ENCODE peak calls at places on chromosomes 11 and 22, in nine cellular contexts. R, P, I, O, X, H, T, K and S are unnamed samples.

GRCh38 chr11:1785749-1786261 is 22.1 kb upstream of the CTSD start:
- DNase-seq in I (no peak), X (no peak), P (no peak), T (no peak), R (no peak), H (no peak), O (no peak), K (no peak), S (no peak)

GRCh38 chr11:125368757-125369156 is 127.3 kb downstream of the FEZ1 start:
- DNase-seq in I (no peak), T (no peak), P (no peak), O (no peak), R (no peak), X (no peak), K (no peak), H (no peak), S (no peak)

GRCh38 chr11:64859542-64860414 is 15.3 kb upstream of the CDC42BPG start:
- DNase-seq in K (no peak), H (peak), I (no peak), O (no peak), T (no peak), P (no peak), X (no peak), R (no peak), S (no peak)

GRCh38 chr11:109208116-109208515 is 213.9 kb upstream of the C11orf87 start:
- DNase-seq in P (no peak), T (no peak), O (no peak), K (no peak), R (no peak), X (no peak), I (no peak), H (no peak), S (no peak)

GRCh38 chr11:69644071-69644961 is 3.4 kb downstream of the CCND1 start:
- DNase-seq in P (peak), I (peak), O (peak), H (no peak), X (peak), T (peak), K (peak), R (peak), S (peak)

GRCh38 chr11:32586576-32587190 is 3.1 kb downstream of the EIF3M start:
- DNase-seq in T (no peak), K (peak), H (peak), I (no peak), O (no peak), R (peak), P (no peak), X (peak), S (no peak)

GRCh38 chr11:65921876-65922275 is 2.6 kb downstream of the DRAP1 start:
- DNase-seq in I (no peak), X (no peak), P (no peak), R (no peak), O (no peak), K (no peak), H (no peak), T (no peak), S (no peak)

GRCh38 chr11:33655842-33656600 is 44.6 kb downstream of the C11orf91 start:
- DNase-seq in O (no peak), H (no peak), T (no peak), P (no peak), K (no peak), X (no peak), R (no peak), I (no peak), S (no peak)

GRCh38 chr11:46338988-46339666 is 8.1 kb upstream of the DGKZ start:
- DNase-seq in P (no peak), T (no peak), O (no peak), X (no peak), H (no peak), I (no peak), K (no peak), R (no peak), S (peak)

GRCh38 chr11:61481806-61482205 is 26.7 kb upstream of the LRRC10B start:
- DNase-seq in K (no peak), P (no peak), R (no peak), T (no peak), O (no peak), I (no peak), X (no peak), H (no peak), S (no peak)

GRCh38 chr22:50305658-50306566 is 1.5 kb downstream of the PLXNB2 start:
- DNase-seq in P (peak), R (peak), O (peak), K (peak), T (peak), X (peak), I (peak), H (peak), S (peak)

GRCh38 chr11:2142762-2143202 is 3.6 kb upstream of the IGF2 start:
- DNase-seq in H (no peak), I (no peak), O (no peak), K (no peak), P (no peak), T (no peak), R (peak), X (no peak), S (no peak)

GRCh38 chr11:3723014-3723708 is 52.0 kb upstream of the CHRNA10 start:
- DNase-seq in H (peak), T (peak), X (peak), I (no peak), O (no peak), P (no peak), K (peak), R (peak), S (no peak)

GRCh38 chr11:128488471-128488870 is 98.9 kb downstream of the ETS1 start:
- DNase-seq in O (no peak), H (peak), R (peak), X (no peak), P (no peak), T (peak), I (no peak), K (no peak), S (no peak)

GRCh38 chr11:18065572-18065971 is 19.5 kb upstream of the TPH1 start:
- DNase-seq in T (no peak), K (no peak), R (no peak), P (no peak), I (no peak), O (no peak), H (no peak), X (no peak), S (peak)

GRCh38 chr11:3359092-3359824 is 19.7 kb downstream of the ZNF195 start:
- DNase-seq in O (no peak), H (no peak), P (no peak), T (no peak), X (peak), K (no peak), I (no peak), R (no peak), S (no peak)

DNA sequence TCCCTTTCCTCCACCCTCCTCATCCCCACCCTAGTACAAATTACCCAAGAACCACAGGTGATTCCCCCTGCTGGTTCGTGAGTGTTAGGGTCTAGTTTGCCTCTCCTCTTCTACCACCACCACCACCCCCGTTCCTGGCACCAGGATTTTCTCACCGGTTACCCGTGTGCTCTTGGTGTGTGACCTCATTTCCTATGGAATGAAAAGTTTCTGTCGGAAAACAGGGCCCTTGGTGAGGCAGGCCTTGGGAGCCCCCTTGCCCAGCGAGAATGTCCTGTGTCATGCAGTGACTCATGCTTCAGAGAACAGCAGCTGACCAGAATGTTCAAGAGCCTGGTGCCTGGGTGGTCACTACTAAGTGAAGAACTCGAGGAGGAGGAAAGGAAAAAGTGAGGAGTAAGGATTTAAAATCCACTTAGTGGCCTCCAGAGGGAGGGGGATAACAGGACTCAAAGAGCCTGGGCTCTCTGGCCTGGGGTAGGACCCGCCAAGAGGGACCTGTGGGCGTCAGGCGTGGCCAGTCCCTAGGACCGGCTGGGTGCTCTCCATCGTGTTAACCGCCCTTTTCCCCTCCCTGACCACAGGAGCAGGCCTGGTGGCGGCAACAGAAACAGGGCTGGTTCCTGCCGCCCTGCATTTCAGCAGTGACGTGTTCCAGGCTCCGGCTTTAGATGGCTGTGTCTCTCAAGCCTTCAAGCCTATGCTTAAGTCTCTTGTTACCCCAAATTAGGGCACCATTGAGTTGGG is 30.2 kb downstream of the C22orf31 start:
- DNase-seq in X (peak), O (peak), P (peak), H (no peak), T (peak), K (peak), I (peak), R (peak), S (peak)
- H3K4me3 ChIP-seq in X (peak), O (peak), P (peak), H (no peak), T (peak), K (peak), I (peak), R (no peak), S (no peak)

GRCh38 chr11:74472030-74472429 is 4.7 kb upstream of the KCNE3 start:
- DNase-seq in P (no peak), O (no peak), I (no peak), T (no peak), K (no peak), X (no peak), R (no peak), H (peak), S (no peak)
- H3K4me3 ChIP-seq in P (no peak), O (no peak), I (no peak), T (no peak), K (no peak), X (no peak), R (no peak), H (no peak), S (no peak)

DNA sequence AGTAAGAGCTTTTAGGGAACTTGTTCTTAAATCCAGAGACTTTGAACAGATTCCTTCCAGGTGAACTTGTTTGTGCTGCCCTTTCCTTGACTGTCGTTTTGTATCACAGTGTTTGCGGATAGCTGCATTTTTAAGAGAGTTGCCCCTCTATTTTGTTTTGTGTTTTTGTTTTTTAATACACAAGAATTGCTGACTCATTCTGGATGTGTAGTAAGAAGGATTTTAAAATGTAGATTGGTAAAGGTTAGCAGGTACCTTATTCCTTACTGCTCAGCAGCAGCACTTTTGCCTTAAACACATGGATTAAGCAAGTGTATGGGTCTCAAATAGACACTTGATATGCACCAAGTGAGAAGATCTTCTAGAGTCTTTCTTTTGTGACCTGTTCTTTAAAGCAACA is 8.9 kb upstream of the APOA5 start:
- DNase-seq in T (no peak), R (no peak), P (no peak), I (no peak), K (no peak), O (no peak), H (no peak), X (no peak), S (no peak)
- H3K4me3 ChIP-seq in T (no peak), R (no peak), P (no peak), I (no peak), K (no peak), O (no peak), H (no peak), X (no peak), S (no peak)

GRCh38 chr11:119091966-119092879 is 7.5 kb downstream of the HMBS start:
- DNase-seq in O (no peak), R (peak), X (no peak), P (no peak), K (no peak), T (no peak), H (peak), I (no peak), S (no peak)
- H3K4me3 ChIP-seq in O (no peak), R (peak), X (peak), P (no peak), K (peak), T (peak), H (peak), I (peak), S (no peak)

GRCh38 chr11:104898685-104899013 is 389 bp upstream of the CASP12 start:
- DNase-seq in K (no peak), T (no peak), O (no peak), I (no peak), P (no peak), X (no peak), R (peak), H (no peak), S (no peak)
- H3K4me3 ChIP-seq in K (no peak), T (no peak), O (peak), I (peak), P (peak), X (no peak), R (no peak), H (no peak), S (no peak)

GRCh38 chr11:94305146-94305545 is 766 bp downstream of the IZUMO1R start:
- DNase-seq in X (no peak), R (peak), H (no peak), O (no peak), T (no peak), K (no peak), P (no peak), I (no peak), S (no peak)

GRCh38 chr11:94303884-94304459 is 408 bp upstream of the IZUMO1R start:
- DNase-seq in O (no peak), I (no peak), R (no peak), T (no peak), H (no peak), K (no peak), X (no peak), P (no peak), S (no peak)

GRCh38 chr11:94302806-94303205 is 1.6 kb upstream of the IZUMO1R start:
- DNase-seq in H (no peak), R (no peak), K (no peak), O (no peak), T (no peak), P (no peak), X (no peak), I (no peak), S (no peak)

GRCh38 chr11:94307101-94307791 is 2.9 kb downstream of the IZUMO1R start:
- DNase-seq in K (no peak), I (no peak), H (no peak), X (no peak), P (no peak), T (no peak), O (no peak), R (no peak), S (no peak)

GRCh38 chr11:94304559-94304958 is at the start of gene IZUMO1R:
- DNase-seq in R (no peak), H (no peak), O (no peak), X (no peak), K (no peak), P (no peak), T (no peak), I (no peak), S (no peak)
- H3K4me3 ChIP-seq in R (no peak), H (no peak), O (no peak), X (no peak), K (no peak), P (peak), T (no peak), I (peak), S (no peak)

GRCh38 chr22:35835267-35835997 is 117.8 kb downstream of the APOL5 start:
- DNase-seq in P (no peak), I (no peak), O (no peak), X (no peak), R (no peak), H (no peak), K (no peak), T (peak), S (no peak)

GRCh38 chr22:35834080-35834479 is 116.4 kb downstream of the APOL5 start:
- DNase-seq in R (no peak), H (no peak), K (no peak), T (no peak), O (no peak), I (no peak), P (no peak), X (no peak), S (no peak)

GRCh38 chr22:35837328-35837727 is 119.7 kb downstream of the APOL5 start:
- DNase-seq in H (no peak), P (no peak), T (no peak), X (no peak), O (no peak), R (no peak), I (no peak), K (no peak), S (no peak)

GRCh38 chr22:35838849-35839646 is 121.4 kb downstream of the APOL5 start:
- DNase-seq in X (peak), H (peak), K (no peak), I (no peak), R (peak), T (peak), O (no peak), P (peak), S (peak)

DNA sequence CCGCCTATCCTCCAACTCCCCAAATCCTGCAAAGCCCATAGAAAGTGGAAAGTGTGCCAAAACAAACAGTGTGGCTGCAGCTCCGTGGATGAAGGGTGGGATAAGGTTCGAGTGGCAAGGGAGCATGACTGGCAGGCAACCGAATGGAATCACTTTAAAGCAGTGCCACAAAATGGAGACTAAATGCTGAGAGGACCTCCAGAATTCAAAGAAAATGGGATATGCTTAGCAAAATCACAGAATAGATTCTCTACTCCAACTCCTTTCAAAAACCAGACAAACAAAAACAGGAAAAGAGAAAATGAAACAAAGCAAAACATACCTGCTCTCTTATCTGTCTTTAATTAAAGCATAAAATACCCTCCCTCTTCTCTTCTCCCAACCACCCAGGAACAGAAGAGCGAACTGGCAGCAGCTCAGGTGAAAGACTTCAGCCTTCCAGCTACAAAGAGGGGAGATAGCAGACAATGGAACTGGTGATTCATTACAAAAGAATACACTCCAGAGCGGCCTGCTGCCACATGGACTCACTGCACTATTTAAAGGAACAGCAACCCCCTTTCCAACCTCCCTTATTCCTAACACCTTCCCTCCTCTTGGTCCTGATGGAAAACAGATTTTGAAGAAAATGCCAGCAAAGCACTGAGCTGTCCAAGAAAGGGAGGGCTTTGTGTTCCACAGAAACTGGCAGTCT is 118.5 kb downstream of the APOL5 start:
- DNase-seq in P (peak), I (no peak), R (peak), O (no peak), T (peak), K (peak), H (no peak), X (peak), S (peak)
- H3K4me3 ChIP-seq in P (peak), I (peak), R (peak), O (peak), T (peak), K (peak), H (no peak), X (peak), S (peak)

GRCh38 chr22:28714043-28714442 is 27.6 kb downstream of the CHEK2 start:
- DNase-seq in X (no peak), I (no peak), O (no peak), P (no peak), H (no peak), R (no peak), K (no peak), T (no peak), S (no peak)

GRCh38 chr22:28710112-28710888 is 30.7 kb upstream of the TTC28 start:
- DNase-seq in H (no peak), K (no peak), I (no peak), T (peak), R (peak), X (peak), P (no peak), O (no peak), S (no peak)

GRCh38 chr22:28711341-28711740 is 30.3 kb downstream of the CHEK2 start:
- DNase-seq in I (no peak), O (no peak), R (no peak), X (no peak), K (no peak), H (no peak), T (no peak), P (no peak), S (no peak)

GRCh38 chr22:28711820-28712777 is 29.5 kb downstream of the CHEK2 start:
- DNase-seq in T (peak), X (peak), K (peak), I (no peak), O (no peak), H (peak), P (peak), R (peak), S (no peak)

GRCh38 chr22:28710889-28711285 is 30.7 kb downstream of the CHEK2 start:
- DNase-seq in O (no peak), K (no peak), X (no peak), T (no peak), P (no peak), R (peak), H (no peak), I (no peak), S (no peak)
- H3K4me3 ChIP-seq in O (peak), K (no peak), X (no peak), T (no peak), P (no peak), R (no peak), H (no peak), I (no peak), S (no peak)

GRCh38 chr22:26483043-26483438 is 542 bp downstream of the HPS4 start:
- DNase-seq in R (no peak), X (no peak), T (no peak), K (no peak), P (no peak), O (no peak), H (no peak), I (no peak), S (no peak)

GRCh38 chr22:26484360-26484706 is 656 bp downstream of the SRRD start:
- DNase-seq in O (no peak), T (no peak), I (no peak), K (no peak), R (no peak), X (no peak), P (no peak), H (no peak), S (no peak)

GRCh38 chr22:26485013-26485412 is 1.3 kb downstream of the SRRD start:
- DNase-seq in P (no peak), I (no peak), X (no peak), R (no peak), K (no peak), H (no peak), O (no peak), T (no peak), S (no peak)

GRCh38 chr22:26482171-26482570 is 1.4 kb downstream of the HPS4 start:
- DNase-seq in P (no peak), I (no peak), T (no peak), X (no peak), H (no peak), O (no peak), R (no peak), K (no peak), S (no peak)

DNA sequence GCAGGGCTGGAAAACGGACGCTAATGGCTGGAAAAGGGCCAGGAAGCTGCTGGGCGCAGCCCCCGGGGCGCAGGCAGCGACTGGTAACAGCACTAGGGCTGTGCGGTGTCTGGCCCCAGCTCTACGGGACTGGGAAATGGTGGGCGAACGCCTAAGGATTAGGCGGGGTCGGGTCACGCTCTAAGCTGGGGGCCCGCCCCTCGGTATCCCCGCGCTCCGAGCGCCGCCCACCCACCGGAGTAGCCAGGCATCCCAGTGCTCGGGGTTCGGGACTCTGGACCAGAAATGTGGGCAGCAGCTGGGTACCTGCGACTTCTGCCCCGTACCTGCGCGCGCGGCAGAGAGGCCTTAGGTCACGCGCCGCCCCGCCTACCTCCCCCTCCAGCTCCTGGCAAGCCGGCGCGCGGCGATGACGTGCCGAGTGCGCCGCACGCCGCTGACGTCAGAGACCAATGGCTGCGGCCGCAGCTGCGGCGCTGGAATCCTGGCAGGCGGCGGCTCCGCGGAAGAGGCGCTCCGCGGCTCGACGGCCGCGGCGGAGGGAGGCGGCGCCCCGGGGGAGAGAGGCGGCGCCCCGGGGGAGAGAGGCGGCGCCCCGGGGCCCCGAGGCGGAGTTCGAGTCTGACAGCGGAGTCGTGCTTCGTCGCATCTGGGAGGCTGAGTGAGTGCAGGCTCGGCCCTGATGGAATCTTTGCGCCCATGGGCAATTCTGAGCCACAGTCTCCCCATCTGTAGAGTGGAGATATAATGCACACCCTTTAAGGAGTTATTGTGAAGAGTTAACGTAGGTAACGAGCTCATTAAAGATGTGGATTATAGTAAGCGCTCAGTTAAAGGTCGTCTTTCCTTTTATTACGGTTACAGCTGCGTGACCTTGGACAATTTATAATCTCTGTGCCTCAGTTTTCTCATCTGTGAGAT is at the start of the genes HPS4 and SRRD:
- DNase-seq in R (peak), X (peak), H (peak), O (peak), T (no peak), K (peak), P (peak), I (peak), S (peak)
- H3K4me3 ChIP-seq in R (peak), X (peak), H (peak), O (peak), T (peak), K (peak), P (peak), I (peak), S (peak)